ENCODE peak calls at places on chromosomes 13 and 19, in five cellular contexts. One of them, this sample, is unnamed.

GRCh38 chr19:17544418-17544817 is 11.0 kb upstream of the COLGALT1 start:
- DNase-seq in CD4-positive, alpha-beta T cell: no peak
- DNase-seq in left lung: no peak
- DNase-seq in CD4-positive, CD25-positive, alpha-beta regulatory T cell: no peak
- DNase-seq in body of pancreas: no peak
- DNase-seq in this sample: no peak

GRCh38 chr19:4357095-4357797 is 13.9 kb downstream of the MPND start:
- DNase-seq in CD4-positive, alpha-beta T cell: no peak
- DNase-seq in left lung: no peak
- DNase-seq in CD4-positive, CD25-positive, alpha-beta regulatory T cell: no peak
- DNase-seq in body of pancreas: no peak
- DNase-seq in this sample: no peak

GRCh38 chr13:38693168-38693567 is 6.3 kb downstream of the FREM2 start:
- DNase-seq in CD4-positive, alpha-beta T cell: no peak
- DNase-seq in left lung: no peak
- DNase-seq in CD4-positive, CD25-positive, alpha-beta regulatory T cell: no peak
- DNase-seq in body of pancreas: no peak
- DNase-seq in this sample: no peak

GRCh38 chr19:44603201-44603945 is 10.0 kb upstream of the IGSF23 start:
- DNase-seq in CD4-positive, alpha-beta T cell: no peak
- DNase-seq in left lung: no peak
- DNase-seq in CD4-positive, CD25-positive, alpha-beta regulatory T cell: no peak
- DNase-seq in body of pancreas: no peak
- DNase-seq in this sample: no peak

GRCh38 chr13:37534181-37534580 is 64.4 kb downstream of the POSTN start:
- DNase-seq in CD4-positive, alpha-beta T cell: no peak
- DNase-seq in left lung: no peak
- DNase-seq in CD4-positive, CD25-positive, alpha-beta regulatory T cell: no peak
- DNase-seq in body of pancreas: no peak
- DNase-seq in this sample: no peak

GRCh38 chr13:30276178-30276577 is 31.2 kb downstream of the KATNAL1 start:
- DNase-seq in CD4-positive, alpha-beta T cell: no peak
- DNase-seq in left lung: no peak
- DNase-seq in CD4-positive, CD25-positive, alpha-beta regulatory T cell: no peak
- DNase-seq in body of pancreas: no peak
- DNase-seq in this sample: no peak

GRCh38 chr13:46571189-46571901 is 18.4 kb downstream of the LRCH1 start:
- DNase-seq in CD4-positive, alpha-beta T cell: no peak
- DNase-seq in left lung: no peak
- DNase-seq in CD4-positive, CD25-positive, alpha-beta regulatory T cell: no peak
- DNase-seq in body of pancreas: no peak
- DNase-seq in this sample: no peak

GRCh38 chr19:46056536-46056935 is 15.7 kb upstream of the IGFL4 start:
- DNase-seq in CD4-positive, alpha-beta T cell: no peak
- DNase-seq in left lung: no peak
- DNase-seq in CD4-positive, CD25-positive, alpha-beta regulatory T cell: no peak
- DNase-seq in body of pancreas: no peak
- DNase-seq in this sample: no peak

GRCh38 chr13:42405665-42406390 is 133.9 kb downstream of the AKAP11 start:
- DNase-seq in CD4-positive, alpha-beta T cell: no peak
- DNase-seq in left lung: no peak
- DNase-seq in CD4-positive, CD25-positive, alpha-beta regulatory T cell: peak; percentile 56
- DNase-seq in body of pancreas: no peak
- DNase-seq in this sample: no peak

GRCh38 chr19:35115538-35115951 is at the start of gene FXYD3:
- DNase-seq in CD4-positive, alpha-beta T cell: no peak
- DNase-seq in left lung: no peak
- DNase-seq in CD4-positive, CD25-positive, alpha-beta regulatory T cell: no peak
- DNase-seq in body of pancreas: no peak
- DNase-seq in this sample: no peak

GRCh38 chr19:55642153-55643002 is 1.1 kb upstream of the ZNF581 start:
- DNase-seq in CD4-positive, alpha-beta T cell: no peak
- DNase-seq in left lung: peak; percentile 81
- DNase-seq in CD4-positive, CD25-positive, alpha-beta regulatory T cell: peak; percentile 42
- DNase-seq in body of pancreas: peak; percentile 34
- DNase-seq in this sample: no peak

GRCh38 chr19:39826311-39826945 is 7.5 kb downstream of the DYRK1B start:
- DNase-seq in CD4-positive, alpha-beta T cell: no peak
- DNase-seq in left lung: no peak
- DNase-seq in CD4-positive, CD25-positive, alpha-beta regulatory T cell: no peak
- DNase-seq in body of pancreas: no peak
- DNase-seq in this sample: no peak

GRCh38 chr19:1429750-1430149 is 8.4 kb upstream of the RPS15 start:
- DNase-seq in CD4-positive, alpha-beta T cell: no peak
- DNase-seq in left lung: no peak
- DNase-seq in CD4-positive, CD25-positive, alpha-beta regulatory T cell: no peak
- DNase-seq in body of pancreas: no peak
- DNase-seq in this sample: no peak

GRCh38 chr19:40314646-40315045 is 29.5 kb upstream of the AKT2 start:
- DNase-seq in CD4-positive, alpha-beta T cell: no peak
- DNase-seq in left lung: no peak
- DNase-seq in CD4-positive, CD25-positive, alpha-beta regulatory T cell: no peak
- DNase-seq in body of pancreas: no peak
- DNase-seq in this sample: no peak

GRCh38 chr13:98681017-98681416 is 71.5 kb downstream of the SLC15A1 start:
- DNase-seq in CD4-positive, alpha-beta T cell: no peak
- DNase-seq in left lung: no peak
- DNase-seq in CD4-positive, CD25-positive, alpha-beta regulatory T cell: no peak
- DNase-seq in body of pancreas: no peak
- DNase-seq in this sample: no peak

GRCh38 chr13:76455960-76456359 is 430.2 kb downstream of the KCTD12 start:
- DNase-seq in CD4-positive, alpha-beta T cell: no peak
- DNase-seq in left lung: no peak
- DNase-seq in CD4-positive, CD25-positive, alpha-beta regulatory T cell: no peak
- DNase-seq in body of pancreas: no peak
- DNase-seq in this sample: no peak

GRCh38 chr13:95641961-95642621 is 2.4 kb downstream of the DZIP1 start:
- DNase-seq in CD4-positive, alpha-beta T cell: no peak
- DNase-seq in left lung: peak; percentile 86
- DNase-seq in CD4-positive, CD25-positive, alpha-beta regulatory T cell: no peak
- DNase-seq in body of pancreas: peak; percentile 58
- DNase-seq in this sample: no peak

GRCh38 chr13:52353116-52353718 is 52.8 kb downstream of the THSD1 start:
- DNase-seq in CD4-positive, alpha-beta T cell: no peak
- DNase-seq in left lung: no peak
- DNase-seq in CD4-positive, CD25-positive, alpha-beta regulatory T cell: no peak
- DNase-seq in body of pancreas: no peak
- DNase-seq in this sample: no peak

GRCh38 chr13:28867564-28867963 is 47.4 kb downstream of the MTUS2 start:
- DNase-seq in CD4-positive, alpha-beta T cell: no peak
- DNase-seq in left lung: no peak
- DNase-seq in CD4-positive, CD25-positive, alpha-beta regulatory T cell: no peak
- DNase-seq in body of pancreas: no peak
- DNase-seq in this sample: no peak

GRCh38 chr19:12180377-12180776 is 17.5 kb downstream of the ZNF136 start:
- DNase-seq in CD4-positive, alpha-beta T cell: no peak
- DNase-seq in left lung: no peak
- DNase-seq in CD4-positive, CD25-positive, alpha-beta regulatory T cell: no peak
- DNase-seq in body of pancreas: no peak
- DNase-seq in this sample: no peak
- H3K9me3 ChIP-seq in CD4-positive, alpha-beta T cell: peaks cover 49% of the 10 kb centered on the region
- H3K9me3 ChIP-seq in left lung: no peaks in the 10 kb centered on the region
- H3K9me3 ChIP-seq in CD4-positive, CD25-positive, alpha-beta regulatory T cell: peaks cover 65% of the 10 kb centered on the region
- H3K9me3 ChIP-seq in body of pancreas: no peaks in the 10 kb centered on the region
- H3K9me3 ChIP-seq in this sample: peaks cover 33% of the 10 kb centered on the region

DNA sequence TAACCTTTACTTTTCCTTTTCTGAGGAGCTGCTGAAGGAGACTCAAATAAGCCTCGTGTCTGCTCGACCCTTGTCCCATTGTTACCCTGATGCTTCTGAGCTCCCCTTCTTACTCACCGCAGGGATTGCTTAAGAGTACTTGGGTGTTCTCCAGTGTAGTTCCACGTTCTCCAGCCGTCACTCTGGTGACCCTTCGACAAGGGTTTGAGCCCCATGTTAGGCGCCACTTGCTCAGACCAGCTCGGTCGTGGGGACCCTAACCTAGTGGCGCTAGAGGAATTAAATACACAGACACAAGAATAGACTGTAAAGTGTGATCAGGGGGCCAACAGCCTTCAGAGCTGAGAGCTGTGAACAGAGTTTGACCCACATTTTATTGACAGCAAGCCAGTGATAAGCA is 10.3 kb downstream of the ZNF480 start:
- DNase-seq in CD4-positive, alpha-beta T cell: no peak
- DNase-seq in left lung: no peak
- DNase-seq in CD4-positive, CD25-positive, alpha-beta regulatory T cell: peak; percentile 34
- DNase-seq in body of pancreas: no peak
- DNase-seq in this sample: no peak
- H3K9me3 ChIP-seq in CD4-positive, alpha-beta T cell: peaks cover 87% of the 10 kb centered on the region
- H3K9me3 ChIP-seq in left lung: peaks cover 5% of the 10 kb centered on the region
- H3K9me3 ChIP-seq in CD4-positive, CD25-positive, alpha-beta regulatory T cell: peaks cover 74% of the 10 kb centered on the region
- H3K9me3 ChIP-seq in body of pancreas: peaks cover 3% of the 10 kb centered on the region
- H3K9me3 ChIP-seq in this sample: peaks cover 36% of the 10 kb centered on the region

GRCh38 chr19:22515435-22515834 is 93.3 kb upstream of the ZNF98 start:
- DNase-seq in CD4-positive, alpha-beta T cell: no peak
- DNase-seq in left lung: no peak
- DNase-seq in CD4-positive, CD25-positive, alpha-beta regulatory T cell: no peak
- DNase-seq in body of pancreas: no peak
- DNase-seq in this sample: no peak
- H3K9me3 ChIP-seq in CD4-positive, alpha-beta T cell: peaks cover 39% of the 10 kb centered on the region
- H3K9me3 ChIP-seq in left lung: no peaks in the 10 kb centered on the region
- H3K9me3 ChIP-seq in CD4-positive, CD25-positive, alpha-beta regulatory T cell: peaks cover 7% of the 10 kb centered on the region
- H3K9me3 ChIP-seq in body of pancreas: no peaks in the 10 kb centered on the region
- H3K9me3 ChIP-seq in this sample: no peaks in the 10 kb centered on the region

GRCh38 chr13:80508031-80508430 is 167.1 kb upstream of the SPRY2 start:
- DNase-seq in CD4-positive, alpha-beta T cell: no peak
- DNase-seq in left lung: no peak
- DNase-seq in CD4-positive, CD25-positive, alpha-beta regulatory T cell: no peak
- DNase-seq in body of pancreas: no peak
- DNase-seq in this sample: no peak

GRCh38 chr13:80515296-80515695 is 174.4 kb upstream of the SPRY2 start:
- DNase-seq in CD4-positive, alpha-beta T cell: no peak
- DNase-seq in left lung: no peak
- DNase-seq in CD4-positive, CD25-positive, alpha-beta regulatory T cell: no peak
- DNase-seq in body of pancreas: no peak
- DNase-seq in this sample: no peak

GRCh38 chr13:80516818-80517348 is 176.0 kb upstream of the SPRY2 start:
- DNase-seq in CD4-positive, alpha-beta T cell: no peak
- DNase-seq in left lung: no peak
- DNase-seq in CD4-positive, CD25-positive, alpha-beta regulatory T cell: no peak
- DNase-seq in body of pancreas: no peak
- DNase-seq in this sample: no peak

GRCh38 chr13:80509264-80509663 is 168.3 kb upstream of the SPRY2 start:
- DNase-seq in CD4-positive, alpha-beta T cell: no peak
- DNase-seq in left lung: no peak
- DNase-seq in CD4-positive, CD25-positive, alpha-beta regulatory T cell: no peak
- DNase-seq in body of pancreas: no peak
- DNase-seq in this sample: no peak

GRCh38 chr13:80513196-80513595 is 172.3 kb upstream of the SPRY2 start:
- DNase-seq in CD4-positive, alpha-beta T cell: no peak
- DNase-seq in left lung: no peak
- DNase-seq in CD4-positive, CD25-positive, alpha-beta regulatory T cell: no peak
- DNase-seq in body of pancreas: no peak
- DNase-seq in this sample: no peak
- H3K9me3 ChIP-seq in CD4-positive, alpha-beta T cell: no peaks in the 10 kb centered on the region
- H3K9me3 ChIP-seq in left lung: no peaks in the 10 kb centered on the region
- H3K9me3 ChIP-seq in CD4-positive, CD25-positive, alpha-beta regulatory T cell: no peaks in the 10 kb centered on the region
- H3K9me3 ChIP-seq in body of pancreas: no peaks in the 10 kb centered on the region
- H3K9me3 ChIP-seq in this sample: no peaks in the 10 kb centered on the region

GRCh38 chr13:32624441-32624840 is 38.2 kb downstream of the PDS5B start:
- DNase-seq in CD4-positive, alpha-beta T cell: no peak
- DNase-seq in left lung: no peak
- DNase-seq in CD4-positive, CD25-positive, alpha-beta regulatory T cell: no peak
- DNase-seq in body of pancreas: no peak
- DNase-seq in this sample: no peak
- H3K9me3 ChIP-seq in CD4-positive, alpha-beta T cell: peaks cover 7% of the 10 kb centered on the region
- H3K9me3 ChIP-seq in left lung: no peaks in the 10 kb centered on the region
- H3K9me3 ChIP-seq in CD4-positive, CD25-positive, alpha-beta regulatory T cell: peaks cover 22% of the 10 kb centered on the region
- H3K9me3 ChIP-seq in body of pancreas: no peaks in the 10 kb centered on the region
- H3K9me3 ChIP-seq in this sample: no peaks in the 10 kb centered on the region

DNA sequence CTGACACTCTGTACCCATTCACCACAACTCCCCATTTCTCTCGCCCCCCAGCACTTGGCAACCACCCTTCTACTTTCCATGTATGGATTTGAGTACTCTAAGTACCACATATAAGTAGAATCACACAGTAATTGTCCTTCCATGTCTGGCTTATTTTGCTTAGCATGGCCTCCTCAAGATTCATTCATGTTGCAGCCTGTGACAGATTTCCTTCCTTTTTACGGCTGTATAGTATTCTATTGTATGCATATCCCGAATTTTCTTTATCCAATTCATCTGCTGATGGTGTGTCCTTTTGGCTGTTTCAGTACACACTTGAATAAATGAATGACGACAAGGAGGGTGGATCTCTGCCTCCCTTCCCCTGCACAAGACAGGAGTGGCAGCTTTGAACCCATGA is 95.1 kb downstream of the ZNF536 start:
- DNase-seq in CD4-positive, alpha-beta T cell: no peak
- DNase-seq in left lung: no peak
- DNase-seq in CD4-positive, CD25-positive, alpha-beta regulatory T cell: no peak
- DNase-seq in body of pancreas: no peak
- DNase-seq in this sample: no peak
- H3K9me3 ChIP-seq in CD4-positive, alpha-beta T cell: no peaks in the 10 kb centered on the region
- H3K9me3 ChIP-seq in left lung: no peaks in the 10 kb centered on the region
- H3K9me3 ChIP-seq in CD4-positive, CD25-positive, alpha-beta regulatory T cell: no peaks in the 10 kb centered on the region
- H3K9me3 ChIP-seq in body of pancreas: no peaks in the 10 kb centered on the region
- H3K9me3 ChIP-seq in this sample: no peaks in the 10 kb centered on the region